ENCODE peak calls at places on chromosome 1, in eight cellular contexts. One of them, this sample, is unnamed.

GRCh38 chr1:201448981-201449380 is 20.0 kb downstream of the PHLDA3 start:
- DNase-seq in ovary: no peak
- DNase-seq in upper lobe of right lung: no peak
- DNase-seq in Peyer's patch: no peak
- DNase-seq in tibial artery: no peak
- DNase-seq in prostate gland: no peak
- DNase-seq in esophagus squamous epithelium: no peak
- DNase-seq in heart left ventricle: no peak
- DNase-seq in this sample: no peak

GRCh38 chr1:93013311-93014091 is 52.2 kb upstream of the DIPK1A start:
- DNase-seq in ovary: no peak
- DNase-seq in upper lobe of right lung: no peak
- DNase-seq in Peyer's patch: no peak
- DNase-seq in tibial artery: no peak
- DNase-seq in prostate gland: no peak
- DNase-seq in esophagus squamous epithelium: no peak
- DNase-seq in heart left ventricle: no peak
- DNase-seq in this sample: no peak

GRCh38 chr1:82154231-82154630 is 353.5 kb downstream of the ADGRL2 start:
- DNase-seq in ovary: no peak
- DNase-seq in upper lobe of right lung: no peak
- DNase-seq in Peyer's patch: no peak
- DNase-seq in tibial artery: no peak
- DNase-seq in prostate gland: no peak
- DNase-seq in esophagus squamous epithelium: no peak
- DNase-seq in heart left ventricle: no peak
- DNase-seq in this sample: no peak

GRCh38 chr1:92749024-92749634 is 35.8 kb downstream of the EVI5 start:
- DNase-seq in ovary: no peak
- DNase-seq in upper lobe of right lung: no peak
- DNase-seq in Peyer's patch: no peak
- DNase-seq in tibial artery: no peak
- DNase-seq in prostate gland: peak
- DNase-seq in esophagus squamous epithelium: no peak
- DNase-seq in heart left ventricle: no peak
- DNase-seq in this sample: peak

GRCh38 chr1:50348449-50349241 is 74.6 kb downstream of the DMRTA2 start:
- DNase-seq in ovary: peak
- DNase-seq in upper lobe of right lung: no peak
- DNase-seq in Peyer's patch: no peak
- DNase-seq in tibial artery: no peak
- DNase-seq in prostate gland: peak
- DNase-seq in esophagus squamous epithelium: no peak
- DNase-seq in heart left ventricle: peak
- DNase-seq in this sample: peak

GRCh38 chr1:119008483-119009299 is 20.5 kb upstream of the TBX15 start:
- DNase-seq in ovary: no peak
- DNase-seq in upper lobe of right lung: no peak
- DNase-seq in Peyer's patch: no peak
- DNase-seq in tibial artery: peak
- DNase-seq in prostate gland: no peak
- DNase-seq in esophagus squamous epithelium: no peak
- DNase-seq in heart left ventricle: no peak
- DNase-seq in this sample: peak

GRCh38 chr1:221157026-221157761 is 278.0 kb downstream of the HLX start:
- DNase-seq in ovary: no peak
- DNase-seq in upper lobe of right lung: no peak
- DNase-seq in Peyer's patch: no peak
- DNase-seq in tibial artery: no peak
- DNase-seq in prostate gland: no peak
- DNase-seq in esophagus squamous epithelium: no peak
- DNase-seq in heart left ventricle: no peak
- DNase-seq in this sample: no peak

GRCh38 chr1:155932085-155932484 is 2.1 kb downstream of the KHDC4 start:
- DNase-seq in ovary: no peak
- DNase-seq in upper lobe of right lung: no peak
- DNase-seq in Peyer's patch: no peak
- DNase-seq in tibial artery: no peak
- DNase-seq in prostate gland: no peak
- DNase-seq in esophagus squamous epithelium: no peak
- DNase-seq in heart left ventricle: no peak
- DNase-seq in this sample: no peak

GRCh38 chr1:25744140-25744581 is 55.8 kb upstream of the SELENON start:
- DNase-seq in ovary: peak
- DNase-seq in upper lobe of right lung: peak
- DNase-seq in Peyer's patch: peak
- DNase-seq in tibial artery: peak
- DNase-seq in prostate gland: peak
- DNase-seq in esophagus squamous epithelium: no peak
- DNase-seq in heart left ventricle: peak
- DNase-seq in this sample: peak

GRCh38 chr1:33715195-33715811 is 148.6 kb upstream of the HMGB4 start:
- DNase-seq in ovary: no peak
- DNase-seq in upper lobe of right lung: no peak
- DNase-seq in Peyer's patch: no peak
- DNase-seq in tibial artery: no peak
- DNase-seq in prostate gland: no peak
- DNase-seq in esophagus squamous epithelium: no peak
- DNase-seq in heart left ventricle: no peak
- DNase-seq in this sample: no peak

GRCh38 chr1:79005945-79006344 is 585 bp downstream of the ADGRL4 start:
- DNase-seq in ovary: no peak
- DNase-seq in upper lobe of right lung: no peak
- DNase-seq in Peyer's patch: no peak
- DNase-seq in tibial artery: no peak
- DNase-seq in prostate gland: no peak
- DNase-seq in esophagus squamous epithelium: no peak
- DNase-seq in heart left ventricle: no peak
- DNase-seq in this sample: peak
- H3K4me3 ChIP-seq in ovary: no peak
- H3K4me3 ChIP-seq in upper lobe of right lung: peak
- H3K4me3 ChIP-seq in Peyer's patch: peak
- H3K4me3 ChIP-seq in tibial artery: peak
- H3K4me3 ChIP-seq in prostate gland: peak
- H3K4me3 ChIP-seq in esophagus squamous epithelium: peak
- H3K4me3 ChIP-seq in heart left ventricle: peak
- H3K4me3 ChIP-seq in this sample: peak

GRCh38 chr1:228228601-228229074 is 20.8 kb downstream of the OBSCN start:
- DNase-seq in ovary: no peak
- DNase-seq in upper lobe of right lung: no peak
- DNase-seq in Peyer's patch: no peak
- DNase-seq in tibial artery: no peak
- DNase-seq in prostate gland: no peak
- DNase-seq in esophagus squamous epithelium: no peak
- DNase-seq in heart left ventricle: no peak
- DNase-seq in this sample: peak

GRCh38 chr1:228226141-228226874 is 18.5 kb downstream of the OBSCN start:
- DNase-seq in ovary: no peak
- DNase-seq in upper lobe of right lung: no peak
- DNase-seq in Peyer's patch: no peak
- DNase-seq in tibial artery: no peak
- DNase-seq in prostate gland: no peak
- DNase-seq in esophagus squamous epithelium: no peak
- DNase-seq in heart left ventricle: no peak
- DNase-seq in this sample: no peak

GRCh38 chr1:228225165-228225710 is 17.4 kb downstream of the OBSCN start:
- DNase-seq in ovary: no peak
- DNase-seq in upper lobe of right lung: no peak
- DNase-seq in Peyer's patch: no peak
- DNase-seq in tibial artery: no peak
- DNase-seq in prostate gland: no peak
- DNase-seq in esophagus squamous epithelium: no peak
- DNase-seq in heart left ventricle: no peak
- DNase-seq in this sample: no peak

GRCh38 chr1:228225740-228226139 is 17.9 kb downstream of the OBSCN start:
- DNase-seq in ovary: no peak
- DNase-seq in upper lobe of right lung: no peak
- DNase-seq in Peyer's patch: no peak
- DNase-seq in tibial artery: no peak
- DNase-seq in prostate gland: no peak
- DNase-seq in esophagus squamous epithelium: no peak
- DNase-seq in heart left ventricle: no peak
- DNase-seq in this sample: no peak

DNA sequence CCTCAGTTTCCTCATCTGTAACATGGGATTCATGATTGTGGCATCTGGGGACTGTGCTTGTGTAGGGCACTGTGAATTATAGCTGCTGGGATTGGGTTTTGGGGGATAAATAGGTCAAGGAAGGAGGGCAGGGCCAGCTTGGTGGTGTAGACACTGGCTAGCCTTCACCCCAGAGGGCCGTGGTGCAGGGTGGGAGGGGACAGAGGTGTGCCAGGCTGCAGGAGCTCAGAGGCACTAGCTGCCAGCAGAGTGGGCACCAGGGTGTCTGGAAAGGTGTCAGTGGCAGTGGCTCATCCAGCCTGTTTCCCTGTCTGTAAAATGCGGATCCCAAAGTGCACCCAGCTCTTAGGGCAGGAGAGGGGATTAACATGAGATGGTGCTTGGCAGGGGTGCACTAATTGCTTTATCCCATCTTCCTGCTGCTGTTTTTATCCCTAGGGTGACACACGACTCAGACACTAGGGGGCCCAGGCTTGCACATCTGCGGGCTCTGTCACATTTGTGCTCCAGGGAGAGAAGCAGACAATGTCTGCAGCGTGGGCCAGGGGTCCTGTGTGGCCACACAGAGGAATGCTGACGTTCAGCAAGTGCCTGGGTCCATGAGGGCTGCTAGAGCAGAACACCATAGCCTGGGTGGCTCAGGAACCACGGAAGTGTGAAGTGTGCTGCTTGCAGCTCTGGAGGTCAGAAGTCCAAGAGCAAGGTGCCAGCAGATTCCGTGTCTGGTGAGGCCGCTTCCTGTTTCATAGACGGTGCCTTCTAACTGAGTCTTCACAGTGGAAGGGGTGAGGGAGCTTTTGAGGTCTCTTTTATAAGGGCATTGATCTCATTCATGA is 19.3 kb downstream of the OBSCN start:
- DNase-seq in ovary: no peak
- DNase-seq in upper lobe of right lung: no peak
- DNase-seq in Peyer's patch: peak
- DNase-seq in tibial artery: no peak
- DNase-seq in prostate gland: no peak
- DNase-seq in esophagus squamous epithelium: no peak
- DNase-seq in heart left ventricle: no peak
- DNase-seq in this sample: peak
- TF ChIP-seq CTCF in ovary: no peak
- TF ChIP-seq CTCF in upper lobe of right lung: peak
- TF ChIP-seq CTCF in Peyer's patch: peak
- TF ChIP-seq CTCF in tibial artery: no peak
- TF ChIP-seq CTCF in prostate gland: no peak
- TF ChIP-seq CTCF in esophagus squamous epithelium: no peak
- TF ChIP-seq CTCF in heart left ventricle: no peak
- TF ChIP-seq CTCF in this sample: no peak

DNA sequence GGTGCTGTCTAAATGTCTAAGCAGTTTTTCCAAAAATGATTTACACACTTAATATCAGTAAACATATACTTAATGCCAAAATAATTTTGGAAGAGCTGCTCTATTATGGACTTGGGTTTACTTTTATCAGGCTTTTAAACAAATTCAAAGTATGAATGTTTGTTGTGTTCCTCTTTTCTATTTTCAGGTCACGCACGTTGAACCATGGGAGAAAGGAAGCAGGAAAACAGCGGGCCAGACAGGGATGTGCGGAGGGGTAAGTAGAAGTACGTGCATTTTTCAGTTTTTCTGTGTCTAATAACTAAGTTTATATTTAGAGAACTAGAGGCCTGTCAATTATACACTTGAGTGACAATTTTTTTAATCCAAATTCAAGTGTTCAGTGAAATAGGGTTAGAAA is 3.4 kb downstream of the PRPF38B start:
- DNase-seq in ovary: no peak
- DNase-seq in upper lobe of right lung: no peak
- DNase-seq in Peyer's patch: no peak
- DNase-seq in tibial artery: no peak
- DNase-seq in prostate gland: no peak
- DNase-seq in esophagus squamous epithelium: no peak
- DNase-seq in heart left ventricle: no peak
- DNase-seq in this sample: no peak
- H3K4me3 ChIP-seq in ovary: no peak
- H3K4me3 ChIP-seq in upper lobe of right lung: peak
- H3K4me3 ChIP-seq in Peyer's patch: no peak
- H3K4me3 ChIP-seq in tibial artery: no peak
- H3K4me3 ChIP-seq in prostate gland: no peak
- H3K4me3 ChIP-seq in esophagus squamous epithelium: no peak
- H3K4me3 ChIP-seq in heart left ventricle: no peak
- H3K4me3 ChIP-seq in this sample: no peak

GRCh38 chr1:69706473-69706872 is 138.8 kb downstream of the LRRC7 start:
- DNase-seq in ovary: no peak
- DNase-seq in upper lobe of right lung: no peak
- DNase-seq in Peyer's patch: no peak
- DNase-seq in tibial artery: no peak
- DNase-seq in prostate gland: no peak
- DNase-seq in esophagus squamous epithelium: no peak
- DNase-seq in heart left ventricle: no peak
- DNase-seq in this sample: no peak

GRCh38 chr1:69702085-69702484 is 134.4 kb downstream of the LRRC7 start:
- DNase-seq in ovary: no peak
- DNase-seq in upper lobe of right lung: no peak
- DNase-seq in Peyer's patch: no peak
- DNase-seq in tibial artery: no peak
- DNase-seq in prostate gland: no peak
- DNase-seq in esophagus squamous epithelium: no peak
- DNase-seq in heart left ventricle: no peak
- DNase-seq in this sample: no peak

GRCh38 chr1:69697343-69697742 is 129.6 kb downstream of the LRRC7 start:
- DNase-seq in ovary: no peak
- DNase-seq in upper lobe of right lung: no peak
- DNase-seq in Peyer's patch: no peak
- DNase-seq in tibial artery: no peak
- DNase-seq in prostate gland: no peak
- DNase-seq in esophagus squamous epithelium: no peak
- DNase-seq in heart left ventricle: no peak
- DNase-seq in this sample: no peak

DNA sequence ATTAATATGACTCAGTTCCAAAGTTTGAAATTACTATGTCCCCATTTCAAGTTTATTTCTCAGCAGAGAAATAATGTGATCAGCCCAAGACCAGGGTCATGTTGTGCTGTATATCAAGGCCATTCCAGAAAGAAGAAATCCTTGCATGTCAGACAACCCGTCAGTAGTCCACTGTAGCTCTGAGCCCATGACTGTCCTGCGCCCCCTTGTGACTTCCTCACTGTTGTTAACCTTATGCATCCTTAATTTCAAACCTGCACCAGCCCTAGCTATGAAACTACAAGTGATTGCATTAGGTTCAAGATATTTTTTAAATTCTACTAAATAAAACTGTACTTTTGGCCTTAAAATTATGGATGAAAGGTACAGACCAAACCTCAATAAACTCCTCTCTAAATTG is 133.0 kb downstream of the LRRC7 start:
- DNase-seq in ovary: no peak
- DNase-seq in upper lobe of right lung: no peak
- DNase-seq in Peyer's patch: no peak
- DNase-seq in tibial artery: no peak
- DNase-seq in prostate gland: no peak
- DNase-seq in esophagus squamous epithelium: no peak
- DNase-seq in heart left ventricle: no peak
- DNase-seq in this sample: peak
- TF ChIP-seq CTCF in ovary: no peak
- TF ChIP-seq CTCF in upper lobe of right lung: no peak
- TF ChIP-seq CTCF in Peyer's patch: no peak
- TF ChIP-seq CTCF in tibial artery: no peak
- TF ChIP-seq CTCF in prostate gland: no peak
- TF ChIP-seq CTCF in esophagus squamous epithelium: no peak
- TF ChIP-seq CTCF in heart left ventricle: no peak
- TF ChIP-seq CTCF in this sample: peak